ENCODE peak calls at places on chromosomes 5 and 9, in seven cellular contexts. V is T-helper 1 cell; L is mucosa of descending colon; O is body of pancreas; G is T-helper 2 cell; K is activated CD4-positive, alpha-beta T cell treated with anti-CD3 and anti-CD28 coated beads, Interleukin-2, amount 50 U/mL, for 4 hours; C is GM12865. M is an unnamed sample.

GRCh38 chr9:36748322-36748899 is 175.7 kb downstream of the MELK start:
- DNase-seq in V (no peak), L (peak; percentile 62), O (peak; percentile 13), G (no peak), K (no peak), C (peak; percentile 38), M (no peak)

GRCh38 chr5:169980418-169981053 is at the start of gene INSYN2B:
- DNase-seq in V (no peak), L (peak; percentile 50), O (peak; percentile 65), G (no peak), K (no peak), C (peak; percentile 47), M (no peak)

GRCh38 chr5:177036921-177037320 is 14.4 kb downstream of the ZNF346 start:
- DNase-seq in V (no peak), L (no peak), O (no peak), G (no peak), K (no peak), C (no peak), M (no peak)

GRCh38 chr9:130126721-130127429 is 45.3 kb upstream of the NCS1 start:
- DNase-seq in V (no peak), L (no peak), O (no peak), G (no peak), K (no peak), C (no peak), M (no peak)

GRCh38 chr5:158224200-158224599 is 365.3 kb upstream of the CLINT1 start:
- DNase-seq in V (no peak), L (peak; percentile 7), O (peak; percentile 15), G (no peak), K (no peak), C (no peak), M (no peak)

GRCh38 chr9:29969856-29970647 is 2396.8 kb upstream of the C9orf72 start:
- DNase-seq in V (no peak), L (no peak), O (no peak), G (no peak), K (no peak), C (no peak), M (no peak)

GRCh38 chr5:32753051-32753450 is 41.9 kb downstream of the NPR3 start:
- DNase-seq in V (no peak), L (no peak), O (no peak), G (no peak), K (no peak), C (no peak), M (no peak)

GRCh38 chr9:122788831-122789230 is at the start of gene OR5C1:
- DNase-seq in V (no peak), L (no peak), O (no peak), G (no peak), K (no peak), C (no peak), M (no peak)

GRCh38 chr5:155290937-155291336 is 277.4 kb downstream of the KIF4B start:
- DNase-seq in V (no peak), L (no peak), O (no peak), G (no peak), K (no peak), C (no peak), M (no peak)

GRCh38 chr5:119524461-119524860 is 72.2 kb downstream of the HSD17B4 start:
- DNase-seq in V (no peak), L (no peak), O (no peak), G (no peak), K (no peak), C (no peak), M (no peak)

GRCh38 chr9:29312327-29312726 is 1739.0 kb upstream of the C9orf72 start:
- DNase-seq in V (no peak), L (no peak), O (no peak), G (no peak), K (no peak), C (no peak), M (no peak)

GRCh38 chr5:131262953-131263541 is 806 bp upstream of the CDC42SE2 start:
- DNase-seq in V (no peak), L (no peak), O (no peak), G (no peak), K (no peak), C (peak; percentile 58), M (no peak)

GRCh38 chr5:170429014-170429413 is 39.8 kb upstream of the KCNMB1 start:
- DNase-seq in V (no peak), L (no peak), O (no peak), G (no peak), K (no peak), C (no peak), M (no peak)

GRCh38 chr9:127224178-127224882 is 40.2 kb upstream of the GARNL3 start:
- DNase-seq in V (peak; percentile 76), L (peak; percentile 92), O (peak; percentile 93), G (peak; percentile 84), K (peak; percentile 80), C (peak; percentile 93), M (peak; percentile 75)

GRCh38 chr5:74016373-74016772 is 390.4 kb downstream of the ARHGEF28 start:
- DNase-seq in V (no peak), L (no peak), O (no peak), G (no peak), K (no peak), C (peak; percentile 20), M (no peak)

GRCh38 chr5:57784106-57784505 is 301.5 kb upstream of the ACTBL2 start:
- DNase-seq in V (no peak), L (no peak), O (no peak), G (no peak), K (no peak), C (no peak), M (no peak)

GRCh38 chr9:79969866-79970265 is 398.1 kb downstream of the TLE4 start:
- DNase-seq in V (no peak), L (no peak), O (no peak), G (no peak), K (no peak), C (no peak), M (no peak)

GRCh38 chr9:114083693-114084092 is 5.6 kb upstream of the AMBP start:
- DNase-seq in V (no peak), L (no peak), O (no peak), G (no peak), K (no peak), C (no peak), M (no peak)

GRCh38 chr5:120942551-120942950 is 478.5 kb downstream of the PRR16 start:
- DNase-seq in V (no peak), L (no peak), O (no peak), G (no peak), K (no peak), C (no peak), M (no peak)

GRCh38 chr5:78809444-78809843 is 160.9 kb upstream of the LHFPL2 start:
- DNase-seq in V (no peak), L (no peak), O (no peak), G (no peak), K (no peak), C (no peak), M (no peak)

GRCh38 chr5:147911427-147911826 is 5.1 kb upstream of the C5orf46 start:
- DNase-seq in V (no peak), L (no peak), O (peak; percentile 94), G (no peak), K (no peak), C (no peak), M (no peak)

GRCh38 chr9:127202461-127203139 is 62.0 kb upstream of the GARNL3 start:
- DNase-seq in V (no peak), L (no peak), O (no peak), G (no peak), K (no peak), C (no peak), M (no peak)

GRCh38 chr5:115548683-115549082 is 4.1 kb upstream of the FEM1C start:
- DNase-seq in V (no peak), L (no peak), O (no peak), G (no peak), K (no peak), C (no peak), M (no peak)

GRCh38 chr5:2895196-2895595 is 143.7 kb upstream of the IRX2 start:
- DNase-seq in V (no peak), L (no peak), O (no peak), G (no peak), K (no peak), C (no peak), M (no peak)

GRCh38 chr5:88964831-88965230 is 81.8 kb upstream of the MEF2C start:
- DNase-seq in V (no peak), L (no peak), O (no peak), G (no peak), K (no peak), C (no peak), M (no peak)

GRCh38 chr9:130181645-130182044 is 9.4 kb downstream of the NCS1 start:
- DNase-seq in V (no peak), L (peak; percentile 92), O (peak; percentile 75), G (no peak), K (no peak), C (no peak), M (no peak)

GRCh38 chr5:109656829-109657228 is 32.9 kb upstream of the MAN2A1 start:
- DNase-seq in V (no peak), L (peak; percentile 51), O (peak; percentile 69), G (peak; percentile 21), K (peak; percentile 16), C (peak; percentile 37), M (peak; percentile 23)

GRCh38 chr9:121718063-121718462 is 66.6 kb downstream of the DAB2IP start:
- DNase-seq in V (no peak), L (no peak), O (no peak), G (no peak), K (no peak), C (no peak), M (no peak)

GRCh38 chr5:72441861-72442540 is 65.2 kb downstream of the ZNF366 start:
- DNase-seq in V (no peak), L (no peak), O (no peak), G (no peak), K (no peak), C (no peak), M (no peak)

GRCh38 chr5:135635471-135635870 is 56.7 kb upstream of the CXCL14 start:
- DNase-seq in V (no peak), L (no peak), O (no peak), G (no peak), K (no peak), C (no peak), M (no peak)